ENCODE peak calls at places on chromosomes 3 and 15, in six cellular contexts. K is cerebellar cortex, G is mammary epithelial cell, S is foreskin keratinocyte, B is endothelial cell, Q is A549. A is an unnamed sample.

GRCh38 chr3:58422756-58423324 is 10.8 kb downstream of the PDHB start:
- DNase-seq in K (peak), G (no peak), S (no peak), B (no peak), Q (peak), A (peak)

GRCh38 chr15:90677807-90678790 is 39.0 kb upstream of the BLM start:
- DNase-seq in K (no peak), G (no peak), S (no peak), B (no peak), Q (no peak), A (no peak)

GRCh38 chr15:45795487-45796069 is 160.7 kb downstream of the SQOR start:
- DNase-seq in K (peak), G (peak), S (no peak), B (peak), Q (peak), A (peak)

GRCh38 chr15:55587321-55588069 is 650 bp downstream of the PYGO1 start:
- DNase-seq in K (peak), G (peak), S (no peak), B (peak), Q (peak), A (peak)

GRCh38 chr3:122730240-122730639 is 49.6 kb downstream of the PARP14 start:
- DNase-seq in K (no peak), G (no peak), S (no peak), B (no peak), Q (no peak), A (no peak)

GRCh38 chr3:50204052-50204803 is 843 bp upstream of the SLC38A3 start:
- DNase-seq in K (no peak), G (no peak), S (no peak), B (no peak), Q (no peak), A (no peak)

GRCh38 chr3:85483986-85484385 is 525.2 kb downstream of the CADM2 start:
- DNase-seq in K (no peak), G (no peak), S (no peak), B (no peak), Q (no peak), A (no peak)

GRCh38 chr3:123881771-123882170 is 2.4 kb downstream of the MYLK start:
- DNase-seq in K (no peak), G (no peak), S (no peak), B (no peak), Q (no peak), A (no peak)

GRCh38 chr15:63353887-63354286 is 27.8 kb downstream of the CA12 start:
- DNase-seq in K (no peak), G (no peak), S (no peak), B (no peak), Q (peak), A (peak)

GRCh38 chr3:111352585-111352984 is 189.4 kb upstream of the CD96 start:
- DNase-seq in K (no peak), G (peak), S (no peak), B (no peak), Q (no peak), A (no peak)

GRCh38 chr15:36365963-36366362 is 213.5 kb upstream of the CDIN1 start:
- DNase-seq in K (no peak), G (peak), S (no peak), B (no peak), Q (no peak), A (no peak)